ENCODE peak calls at places on chromosomes 11 and 22, in seven cellular contexts. L is HEK293T; N is GM12865; M is thoracic aorta; G is HFFc6; I is suprapubic skin; U is stimulated activated CD8-positive, alpha-beta memory T cell treated with anti-CD3 and anti-CD28 coated beads, Interleukin-2, amount 100 ng/mL, for 48 hours. H is an unnamed sample.

GRCh38 chr11:211295-211694 is 3.8 kb downstream of the RIC8A start:
- DNase-seq in L (no peak), N (no peak), M (no peak), G (no peak), I (peak; percentile 69), U (no peak), H (no peak)

GRCh38 chr11:112363527-112363926 is 102.9 kb upstream of the PLET1 start:
- DNase-seq in L (no peak), N (no peak), M (no peak), G (peak; percentile 19), I (no peak), U (no peak), H (no peak)

GRCh38 chr11:17012712-17013547 is 1.3 kb downstream of the PLEKHA7 start:
- DNase-seq in L (no peak), N (no peak), M (no peak), G (no peak), I (peak; percentile 75), U (no peak), H (no peak)

GRCh38 chr11:75280227-75280671 is 39.7 kb downstream of the TPBGL start:
- DNase-seq in L (peak; percentile 88), N (peak; percentile 70), M (peak; percentile 36), G (peak; percentile 53), I (no peak), U (peak; percentile 60), H (no peak)

GRCh38 chr11:96307748-96308133 is 35.3 kb downstream of the MAML2 start:
- DNase-seq in L (peak; percentile 24), N (no peak), M (no peak), G (peak; percentile 92), I (no peak), U (no peak), H (peak; percentile 71)

GRCh38 chr11:110077866-110078325 is 15.3 kb upstream of the ZC3H12C start:
- DNase-seq in L (no peak), N (peak; percentile 85), M (no peak), G (peak; percentile 75), I (no peak), U (no peak), H (peak; percentile 47)

GRCh38 chr11:58762284-58763119 is 30.8 kb upstream of the GLYAT start:
- DNase-seq in L (no peak), N (no peak), M (no peak), G (no peak), I (no peak), U (no peak), H (no peak)

GRCh38 chr11:121928597-121929580 is 187.1 kb downstream of the BLID start:
- DNase-seq in L (no peak), N (no peak), M (no peak), G (no peak), I (no peak), U (no peak), H (no peak)

GRCh38 chr11:92745186-92745585 is 224.3 kb upstream of the MTNR1B start:
- DNase-seq in L (no peak), N (no peak), M (no peak), G (no peak), I (no peak), U (no peak), H (no peak)

GRCh38 chr11:73797457-73797856 is 9.8 kb downstream of the MRPL48 start:
- DNase-seq in L (no peak), N (no peak), M (no peak), G (no peak), I (no peak), U (no peak), H (no peak)

GRCh38 chr22:29032584-29032983 is 29.0 kb downstream of the C22orf31 start:
- DNase-seq in L (no peak), N (no peak), M (no peak), G (no peak), I (no peak), U (no peak), H (no peak)

GRCh38 chr11:46676436-46677158 is 23.8 kb downstream of the ARHGAP1 start:
- DNase-seq in L (no peak), N (no peak), M (no peak), G (no peak), I (no peak), U (no peak), H (no peak)

GRCh38 chr11:68837583-68838571 is 3.8 kb downstream of the CPT1A start:
- DNase-seq in L (no peak), N (no peak), M (no peak), G (no peak), I (no peak), U (no peak), H (no peak)

GRCh38 chr11:9082575-9082974 is 8.8 kb downstream of the SCUBE2 start:
- DNase-seq in L (no peak), N (no peak), M (no peak), G (no peak), I (no peak), U (no peak), H (no peak)

GRCh38 chr22:23289130-23289503 is 108.8 kb downstream of the BCR start:
- DNase-seq in L (no peak), N (no peak), M (no peak), G (no peak), I (no peak), U (no peak), H (no peak)

GRCh38 chr11:75029836-75030631 is 41.3 kb downstream of the NEU3 start:
- DNase-seq in L (no peak), N (no peak), M (no peak), G (no peak), I (no peak), U (no peak), H (no peak)

GRCh38 chr11:129933866-129934265 is 38.5 kb upstream of the NFRKB start:
- DNase-seq in L (no peak), N (no peak), M (no peak), G (no peak), I (no peak), U (no peak), H (no peak)

GRCh38 chr11:124123587-124123986 is 8.3 kb downstream of the VWA5A start:
- DNase-seq in L (no peak), N (peak; percentile 12), M (no peak), G (no peak), I (no peak), U (no peak), H (no peak)

GRCh38 chr11:74853223-74853622 is 95.7 kb downstream of the XRRA1 start:
- DNase-seq in L (no peak), N (no peak), M (no peak), G (no peak), I (no peak), U (no peak), H (no peak)

GRCh38 chr22:43007519-43008102 is 7.3 kb downstream of the PACSIN2 start:
- DNase-seq in L (no peak), N (no peak), M (no peak), G (peak; percentile 55), I (no peak), U (no peak), H (no peak)

GRCh38 chr11:44564653-44565007 is 833 bp upstream of the CD82 start:
- DNase-seq in L (no peak), N (no peak), M (peak; percentile 83), G (peak; percentile 84), I (peak; percentile 94), U (no peak), H (peak; percentile 60)

GRCh38 chr11:95849087-95849825 is 59.0 kb downstream of the CEP57 start:
- DNase-seq in L (peak; percentile 38), N (peak; percentile 31), M (no peak), G (peak; percentile 82), I (no peak), U (no peak), H (peak; percentile 42)

GRCh38 chr11:109062445-109062844 is 359.5 kb upstream of the C11orf87 start:
- DNase-seq in L (no peak), N (no peak), M (no peak), G (peak; percentile 24), I (no peak), U (no peak), H (no peak)

GRCh38 chr11:76787911-76788596 is 4.9 kb downstream of the TSKU start:
- DNase-seq in L (no peak), N (no peak), M (no peak), G (no peak), I (no peak), U (no peak), H (no peak)

GRCh38 chr11:7353100-7353499 is 101.4 kb downstream of the SYT9 start:
- DNase-seq in L (peak; percentile 43), N (peak; percentile 58), M (no peak), G (peak; percentile 16), I (no peak), U (no peak), H (no peak)

GRCh38 chr22:23212061-23213030 is 32.0 kb downstream of the BCR start:
- DNase-seq in L (no peak), N (no peak), M (no peak), G (no peak), I (no peak), U (no peak), H (no peak)

GRCh38 chr11:134124660-134125451 is 56.0 kb downstream of the JAM3 start:
- DNase-seq in L (no peak), N (no peak), M (no peak), G (peak; percentile 4), I (peak; percentile 84), U (no peak), H (no peak)

GRCh38 chr11:121023848-121024751 is at the start of gene TBCEL:
- DNase-seq in L (peak; percentile 94), N (peak; percentile 93), M (peak; percentile 60), G (peak; percentile 64), I (peak; percentile 93), U (peak; percentile 73), H (peak; percentile 21)